ENCODE peak calls at places on chromosomes 2 and 18, in four cellular contexts. B is GM12878, T is HepG2, E is K562. H is an unnamed sample.

GRCh38 chr2:235694721-235695601 is 201.1 kb downstream of the AGAP1 start:
- DNase-seq in T (peak), E (no peak), B (no peak), H (no peak)

GRCh38 chr2:12080360-12080759 is 333.9 kb downstream of the LPIN1 start:
- DNase-seq in E (no peak), T (no peak), B (no peak), H (no peak)

GRCh38 chr2:46929612-46930011 is 14.0 kb upstream of the MCFD2 start:
- DNase-seq in B (no peak), E (no peak), T (no peak), H (no peak)

GRCh38 chr2:34652636-34653035 is 1053.5 kb upstream of the FAM98A start:
- DNase-seq in T (no peak), B (no peak), E (no peak), H (no peak)

GRCh38 chr2:118670868-118671267 is 176.6 kb downstream of the EN1 start:
- DNase-seq in B (no peak), E (no peak), T (no peak), H (no peak)

GRCh38 chr2:10814142-10814541 is 1.6 kb upstream of the PDIA6 start:
- DNase-seq in B (no peak), T (no peak), E (no peak), H (no peak)

GRCh38 chr2:3597567-3597966 is 2.7 kb downstream of the COLEC11 start:
- DNase-seq in T (no peak), B (no peak), E (no peak), H (no peak)

GRCh38 chr2:148023861-148024260 is 3.0 kb downstream of the MBD5 start:
- DNase-seq in T (no peak), B (no peak), E (no peak), H (no peak)

GRCh38 chr2:14601070-14601770 is 31.3 kb upstream of the LRATD1 start:
- DNase-seq in T (no peak), E (no peak), B (no peak), H (no peak)

GRCh38 chr2:130382313-130382917 is 26.6 kb downstream of the PTPN18 start:
- DNase-seq in B (no peak), E (no peak), T (no peak), H (no peak)

GRCh38 chr2:26577442-26578433 is 63.4 kb downstream of the CIB4 start:
- DNase-seq in B (no peak), T (peak), E (peak), H (peak)

GRCh38 chr2:182066439-182067061 is 80.9 kb downstream of the PPP1R1C start:
- DNase-seq in B (no peak), T (no peak), E (no peak), H (no peak)

GRCh38 chr2:43171789-43172188 is 54.6 kb downstream of the ZFP36L2 start:
- DNase-seq in T (peak), E (peak), B (no peak), H (no peak)

GRCh38 chr2:63569740-63570139 is 18.5 kb downstream of the WDPCP start:
- DNase-seq in E (no peak), T (no peak), B (peak), H (no peak)

GRCh38 chr2:61970807-61971556 is 65.5 kb downstream of the COMMD1 start:
- DNase-seq in B (no peak), T (no peak), E (no peak), H (peak)

GRCh38 chr18:75639468-75639831 is 211.9 kb upstream of the SMIM21 start:
- DNase-seq in T (no peak), E (no peak), B (no peak), H (no peak)

GRCh38 chr2:240626531-240627300 is 1.4 kb downstream of the GPR35 start:
- DNase-seq in B (no peak), T (peak), E (no peak), H (peak)

GRCh38 chr2:153873062-153874048 is 1.6 kb downstream of the GALNT13 start:
- DNase-seq in E (no peak), B (no peak), T (no peak), H (peak)

GRCh38 chr2:21047161-21048009 is 3.5 kb upstream of the APOB start:
- DNase-seq in E (no peak), B (no peak), T (peak), H (no peak)

GRCh38 chr2:42125887-42126594 is 43.1 kb upstream of the EML4 start:
- DNase-seq in T (no peak), B (no peak), E (no peak), H (no peak)

GRCh38 chr2:47323009-47323821 is 79.7 kb upstream of the MSH2 start:
- DNase-seq in E (peak), T (peak), B (peak), H (peak)

GRCh38 chr2:46610014-46610413 is 130.6 kb downstream of the TMEM247 start:
- DNase-seq in B (no peak), E (no peak), T (no peak), H (no peak)

GRCh38 chr2:69082430-69082997 is 69.5 kb downstream of the ANTXR1 start:
- DNase-seq in B (no peak), T (peak), E (no peak), H (no peak)
- TF ChIP-seq MAX in B (no peak), T (peak), E (no peak), H (no peak)

GRCh38 chr18:50797147-50797546 is 22.7 kb downstream of the MRO start:
- DNase-seq in B (no peak), T (no peak), E (no peak), H (no peak)
- TF ChIP-seq CREM in B (no peak), T (no peak), E (no peak), H (no peak)

DNA sequence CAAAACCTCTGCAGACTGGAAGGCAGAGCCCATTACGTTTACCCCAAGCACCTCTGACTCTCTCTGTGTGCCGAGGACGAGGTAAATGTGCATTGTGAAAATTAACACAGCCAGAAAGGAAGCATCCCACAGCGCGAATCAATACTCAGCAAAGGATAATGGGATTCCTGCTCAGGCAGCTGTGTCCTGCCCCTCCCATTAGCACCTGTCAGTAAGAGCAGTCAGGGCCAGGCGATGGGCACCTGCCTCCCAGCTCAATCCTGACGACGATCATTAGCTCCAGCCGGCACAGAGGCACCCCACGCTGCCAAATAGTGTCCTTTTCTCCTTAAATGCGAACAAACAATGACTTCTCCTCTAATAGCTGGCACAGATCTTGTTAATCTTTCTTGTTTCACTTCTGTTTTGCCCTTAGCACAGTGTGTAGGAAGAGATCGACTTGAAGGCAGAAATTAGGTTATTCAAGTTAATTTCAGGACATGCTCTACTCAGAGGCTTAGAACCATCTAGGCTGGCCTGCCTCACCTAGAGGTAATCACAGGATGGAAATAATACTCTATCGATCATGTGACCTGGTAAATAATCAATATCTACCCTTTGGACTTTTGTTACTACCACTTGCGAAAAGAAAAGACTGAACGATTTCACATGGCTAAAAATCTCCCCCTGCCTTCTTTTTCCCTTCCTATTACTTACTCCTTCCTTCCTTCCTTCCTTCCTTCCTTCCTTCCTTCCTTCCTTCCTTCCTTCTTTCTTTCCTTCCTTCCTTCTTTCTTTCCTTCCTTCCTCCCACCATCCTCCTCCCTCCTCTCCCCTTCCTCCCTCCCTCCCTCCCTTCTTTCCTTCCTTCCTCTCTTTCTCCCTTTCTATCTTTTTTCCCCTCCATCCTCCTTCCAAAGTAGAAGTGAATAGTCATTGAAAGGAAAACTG is 487.9 kb upstream of the ID2 start:
- DNase-seq in T (no peak), E (no peak), B (no peak), H (peak)
- TF ChIP-seq MAX in T (no peak), E (no peak), B (no peak), H (peak)

DNA sequence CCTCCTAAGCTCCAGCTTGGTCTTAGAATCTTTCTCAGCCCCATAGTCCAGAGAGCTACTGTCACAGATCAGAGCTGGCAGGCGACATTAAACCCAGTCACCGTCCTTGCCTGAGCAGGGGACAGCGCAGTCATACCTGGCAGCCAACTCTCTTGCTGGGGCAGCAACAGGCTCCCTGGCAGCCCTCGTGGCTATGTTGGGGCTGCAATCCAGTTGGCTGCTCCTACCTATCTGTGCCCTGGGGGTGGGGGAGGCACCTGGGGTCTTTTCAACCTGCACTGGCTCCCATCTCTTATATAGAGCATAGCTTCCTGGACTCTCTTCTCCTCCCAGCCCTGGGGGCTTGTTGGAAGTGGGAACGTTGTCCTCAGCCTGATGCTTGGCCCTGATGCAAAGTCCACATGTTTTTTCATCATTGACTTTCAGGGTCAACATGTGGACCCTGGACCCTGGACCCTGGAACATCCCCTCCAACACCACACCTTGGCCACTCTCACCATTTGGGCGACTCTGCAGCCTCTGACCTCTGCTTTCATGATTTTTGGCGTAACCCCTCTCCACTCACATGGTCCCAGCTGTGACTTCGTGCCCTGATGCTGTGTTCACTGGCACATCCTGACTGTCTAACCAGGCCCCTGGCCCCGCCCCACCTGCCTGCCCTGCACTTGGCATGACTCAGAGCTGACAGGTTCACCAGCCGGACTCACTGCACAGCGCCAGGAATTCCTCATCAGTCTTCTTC is 45.6 kb downstream of the ATOH8 start:
- DNase-seq in E (no peak), T (peak), B (no peak), H (no peak)
- TF ChIP-seq CREM in E (no peak), T (no peak), B (no peak), H (no peak)

GRCh38 chr2:23135481-23136100 is 249.4 kb upstream of the KLHL29 start:
- DNase-seq in T (no peak), B (no peak), E (no peak), H (peak)
- TF ChIP-seq MAX in T (no peak), B (no peak), E (no peak), H (no peak)

DNA sequence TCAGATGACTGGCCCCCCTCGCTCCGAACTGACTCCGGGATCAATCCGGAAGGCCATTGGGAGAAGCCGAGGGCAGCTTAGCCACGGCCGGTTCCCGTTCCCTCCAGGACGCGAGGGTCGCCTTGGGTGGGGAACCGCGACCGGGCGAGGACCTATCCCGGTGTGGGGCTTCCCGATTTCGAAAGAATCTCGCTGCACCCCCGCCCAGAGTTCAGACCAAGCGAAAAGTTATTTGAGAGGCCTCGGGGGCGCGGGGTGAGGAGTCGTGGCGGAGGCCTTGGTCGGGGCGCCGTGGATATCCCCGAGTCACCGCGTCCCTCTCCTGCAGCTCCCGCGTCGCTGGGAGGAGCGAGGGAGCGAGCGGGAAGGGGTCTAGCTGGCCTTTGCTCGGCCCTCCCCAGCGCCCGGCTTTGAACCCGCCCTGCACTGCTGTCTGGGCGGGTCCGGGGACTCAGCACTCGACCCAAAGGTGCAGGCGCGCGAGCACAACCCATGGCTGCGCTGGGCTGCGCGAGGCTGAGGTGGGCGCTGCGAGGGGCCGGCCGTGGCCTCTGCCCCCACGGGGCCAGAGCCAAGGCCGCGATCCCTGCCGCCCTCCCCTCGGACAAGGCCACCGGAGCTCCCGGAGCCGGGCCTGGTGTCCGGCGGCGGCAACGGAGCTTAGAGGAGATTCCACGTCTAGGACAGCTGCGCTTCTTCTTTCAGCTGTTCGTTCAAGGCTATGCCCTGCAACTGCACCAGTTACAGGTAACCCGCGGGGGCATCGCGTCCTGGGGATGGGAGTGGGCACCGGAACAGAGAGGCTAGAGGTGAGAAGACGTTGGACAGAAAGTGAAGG is at the start of gene CYP27A1:
- DNase-seq in T (peak), E (no peak), B (no peak), H (peak)
- TF ChIP-seq CREM in T (peak), E (no peak), B (no peak), H (peak)